ENCODE peak calls at places on chromosomes 12 and 14, in five cellular contexts. One of them, this sample, is unnamed.
A peak's percentile ranks its signal among the peaks of the same experiment; 100 is the strongest.

GRCh38 chr14:55074662-55075061 is 23.2 kb downstream of the MAPK1IP1L start:
- DNase-seq in body of pancreas: no peak
- DNase-seq in SK-N-SH: no peak
- DNase-seq in IMR-90: peak; percentile 60
- DNase-seq in left ventricle myocardium inferior: no peak
- DNase-seq in this sample: no peak

GRCh38 chr14:71497645-71498086 is 434.6 kb upstream of the RGS6 start:
- DNase-seq in body of pancreas: no peak
- DNase-seq in SK-N-SH: no peak
- DNase-seq in IMR-90: peak; percentile 82
- DNase-seq in left ventricle myocardium inferior: no peak
- DNase-seq in this sample: peak; percentile 46

GRCh38 chr14:75861161-75861621 is 120.6 kb downstream of the TGFB3 start:
- DNase-seq in body of pancreas: no peak
- DNase-seq in IMR-90: peak; percentile 87
- DNase-seq in SK-N-SH: no peak
- DNase-seq in left ventricle myocardium inferior: no peak
- DNase-seq in this sample: no peak

GRCh38 chr14:99728231-99728920 is 44.3 kb downstream of the CYP46A1 start:
- DNase-seq in left ventricle myocardium inferior: peak; percentile 7
- DNase-seq in body of pancreas: peak; percentile 4
- DNase-seq in SK-N-SH: no peak
- DNase-seq in IMR-90: no peak
- DNase-seq in this sample: no peak

GRCh38 chr12:13099910-13100609 is 3.4 kb downstream of the GSG1 start:
- DNase-seq in IMR-90: no peak
- DNase-seq in left ventricle myocardium inferior: no peak
- DNase-seq in body of pancreas: no peak
- DNase-seq in SK-N-SH: no peak
- DNase-seq in this sample: peak; percentile 93

GRCh38 chr12:50677858-50678257 is 86.0 kb upstream of the ATF1 start:
- DNase-seq in SK-N-SH: no peak
- DNase-seq in body of pancreas: no peak
- DNase-seq in left ventricle myocardium inferior: no peak
- DNase-seq in IMR-90: peak; percentile 57
- DNase-seq in this sample: no peak

GRCh38 chr14:94041551-94042346 is 15.6 kb downstream of the OTUB2 start:
- DNase-seq in left ventricle myocardium inferior: peak; percentile 64
- DNase-seq in IMR-90: peak; percentile 78
- DNase-seq in body of pancreas: no peak
- DNase-seq in SK-N-SH: no peak
- DNase-seq in this sample: no peak

GRCh38 chr14:100067971-100068959 is 3.0 kb downstream of the EVL start:
- DNase-seq in SK-N-SH: no peak
- DNase-seq in IMR-90: peak; percentile 50
- DNase-seq in body of pancreas: peak; percentile 11
- DNase-seq in left ventricle myocardium inferior: peak; percentile 20
- DNase-seq in this sample: peak; percentile 73

GRCh38 chr12:53172352-53172751 is 8.2 kb upstream of the ZNF740 start:
- DNase-seq in left ventricle myocardium inferior: no peak
- DNase-seq in body of pancreas: no peak
- DNase-seq in IMR-90: peak; percentile 81
- DNase-seq in SK-N-SH: no peak
- DNase-seq in this sample: no peak
- H3K27ac ChIP-seq in left ventricle myocardium inferior: no peak overlapping the region
- H3K27ac ChIP-seq in body of pancreas: no peak overlapping the region
- H3K27ac ChIP-seq in IMR-90: no peak overlapping the region
- H3K27ac ChIP-seq in SK-N-SH: no peak overlapping the region
- H3K27ac ChIP-seq in this sample: no peak overlapping the region

DNA sequence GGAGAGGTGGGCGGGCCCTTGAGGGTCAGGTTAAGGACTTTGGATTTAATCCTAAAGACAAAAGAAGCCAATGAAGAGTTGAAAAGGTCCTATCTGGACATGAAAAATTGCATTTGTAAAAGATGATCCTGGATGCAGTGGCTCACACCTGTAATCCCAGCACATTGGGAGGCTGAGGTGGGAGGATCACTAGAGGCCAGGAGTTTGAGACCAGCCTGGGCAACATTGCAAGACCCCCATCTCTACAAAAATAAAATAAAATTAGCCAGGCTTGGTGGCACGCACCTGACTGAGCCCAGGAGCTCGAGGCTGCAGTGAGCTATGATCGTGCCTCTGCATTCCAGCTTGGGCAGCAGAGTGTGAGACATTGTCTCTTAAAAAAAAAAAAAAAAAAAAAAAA is 2.4 kb upstream of the SLC41A2 start:
- DNase-seq in body of pancreas: no peak
- DNase-seq in IMR-90: no peak
- DNase-seq in left ventricle myocardium inferior: no peak
- DNase-seq in SK-N-SH: no peak
- DNase-seq in this sample: no peak
- H3K27me3 ChIP-seq in body of pancreas: no peaks in the 10 kb centered on the region
- H3K27me3 ChIP-seq in IMR-90: peaks cover 20% of the 10 kb centered on the region
- H3K27me3 ChIP-seq in left ventricle myocardium inferior: peaks cover 53% of the 10 kb centered on the region
- H3K27me3 ChIP-seq in SK-N-SH: no peaks in the 10 kb centered on the region
- H3K27me3 ChIP-seq in this sample: peaks cover 33% of the 10 kb centered on the region

DNA sequence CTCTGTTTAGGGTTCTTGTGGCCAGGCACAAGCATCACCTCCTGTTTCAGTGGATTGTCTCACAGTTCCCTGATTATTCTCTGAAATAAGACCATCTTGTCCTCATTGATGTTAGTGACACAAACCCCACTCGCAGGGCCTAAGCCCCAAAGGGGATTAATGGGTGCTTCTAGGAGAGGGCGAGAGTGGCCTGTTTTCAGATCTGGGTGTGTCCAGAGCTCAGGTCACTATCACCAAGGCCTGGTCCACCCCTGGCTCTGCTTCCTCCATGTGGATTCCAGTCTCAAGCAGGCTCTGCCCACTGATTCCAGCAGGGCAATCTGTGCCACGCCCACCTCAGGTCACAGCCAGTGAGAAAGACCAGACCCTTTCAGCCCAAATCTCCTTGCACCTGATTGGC is 361.9 kb downstream of the ADGRD1 start:
- DNase-seq in SK-N-SH: no peak
- DNase-seq in body of pancreas: no peak
- DNase-seq in IMR-90: no peak
- DNase-seq in left ventricle myocardium inferior: no peak
- DNase-seq in this sample: no peak
- H3K4me1 ChIP-seq in SK-N-SH: no peaks in the 10 kb centered on the region
- H3K4me1 ChIP-seq in body of pancreas: no peaks in the 10 kb centered on the region
- H3K4me1 ChIP-seq in IMR-90: no peaks in the 10 kb centered on the region
- H3K4me1 ChIP-seq in left ventricle myocardium inferior: no peaks in the 10 kb centered on the region
- H3K4me1 ChIP-seq in this sample: no peaks in the 10 kb centered on the region

GRCh38 chr12:120364487-120364886 is 4.5 kb downstream of the MSI1 start:
- DNase-seq in IMR-90: no peak
- DNase-seq in SK-N-SH: no peak
- DNase-seq in body of pancreas: no peak
- DNase-seq in left ventricle myocardium inferior: no peak
- DNase-seq in this sample: no peak

GRCh38 chr12:120365675-120366340 is 3.2 kb downstream of the MSI1 start:
- DNase-seq in body of pancreas: peak; percentile 81
- DNase-seq in IMR-90: no peak
- DNase-seq in SK-N-SH: no peak
- DNase-seq in left ventricle myocardium inferior: no peak
- DNase-seq in this sample: no peak

GRCh38 chr12:120361506-120362208 is 7.3 kb downstream of the MSI1 start:
- DNase-seq in body of pancreas: peak; percentile 58
- DNase-seq in IMR-90: peak; percentile 34
- DNase-seq in left ventricle myocardium inferior: peak; percentile 48
- DNase-seq in SK-N-SH: peak; percentile 98
- DNase-seq in this sample: no peak

GRCh38 chr12:120363274-120363855 is 5.6 kb downstream of the MSI1 start:
- DNase-seq in left ventricle myocardium inferior: no peak
- DNase-seq in IMR-90: no peak
- DNase-seq in body of pancreas: no peak
- DNase-seq in SK-N-SH: peak; percentile 56
- DNase-seq in this sample: no peak

GRCh38 chr12:120362516-120363273 is 6.3 kb downstream of the MSI1 start:
- DNase-seq in body of pancreas: no peak
- DNase-seq in SK-N-SH: no peak
- DNase-seq in IMR-90: no peak
- DNase-seq in left ventricle myocardium inferior: no peak
- DNase-seq in this sample: no peak
- H3K27ac ChIP-seq in body of pancreas: no peak overlapping the region
- H3K27ac ChIP-seq in SK-N-SH: no peak overlapping the region
- H3K27ac ChIP-seq in IMR-90: no peak overlapping the region
- H3K27ac ChIP-seq in left ventricle myocardium inferior: no peak overlapping the region
- H3K27ac ChIP-seq in this sample: no peak overlapping the region

DNA sequence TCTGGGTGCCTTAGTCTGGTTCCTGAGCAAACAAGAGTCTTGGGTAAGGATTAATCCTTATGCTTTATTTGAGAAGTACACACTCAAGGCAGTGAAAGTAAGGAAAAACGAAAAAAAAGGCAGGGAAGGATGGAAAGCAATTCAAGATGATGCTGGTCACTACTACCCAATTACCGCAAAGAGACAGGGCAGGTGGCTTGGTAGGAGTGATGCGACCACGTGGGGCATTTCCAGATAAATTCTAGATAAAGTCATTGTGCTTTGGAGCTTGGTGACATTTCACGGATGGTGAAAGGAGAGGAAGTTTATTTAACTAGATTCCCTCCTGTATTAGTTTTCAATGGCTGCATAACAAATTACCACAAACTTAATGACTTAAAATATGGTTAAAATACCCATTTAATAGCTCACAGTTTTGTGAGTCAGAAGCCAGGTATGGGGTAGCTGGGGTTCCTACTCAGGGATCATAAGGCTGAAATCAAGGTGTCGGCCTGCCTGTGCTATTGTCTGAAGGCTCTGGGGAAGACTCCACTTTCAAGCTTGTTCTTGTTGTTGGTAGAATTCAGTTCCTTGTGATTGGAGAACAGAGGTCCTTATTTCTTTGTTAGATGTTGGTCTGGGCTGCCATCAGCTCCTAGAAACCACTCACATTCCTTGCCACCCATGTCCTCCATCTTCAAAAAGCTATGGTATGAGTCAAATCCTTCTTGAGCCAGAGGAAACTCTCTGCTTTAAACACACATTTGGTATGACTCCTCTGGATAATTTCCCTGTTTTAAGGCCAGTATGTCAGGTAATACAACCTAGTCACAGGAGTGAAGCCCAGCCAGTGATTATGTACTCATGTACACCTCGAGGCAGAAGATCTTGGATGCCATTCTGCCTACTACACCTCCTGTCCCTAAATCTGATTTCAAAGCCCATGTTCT is 5.6 kb upstream of the HMGA2 start:
- DNase-seq in body of pancreas: no peak
- DNase-seq in SK-N-SH: no peak
- DNase-seq in IMR-90: peak; percentile 65
- DNase-seq in left ventricle myocardium inferior: no peak
- DNase-seq in this sample: peak; percentile 91
- H3K27me3 ChIP-seq in body of pancreas: no peaks in the 10 kb centered on the region
- H3K27me3 ChIP-seq in SK-N-SH: no peaks in the 10 kb centered on the region
- H3K27me3 ChIP-seq in IMR-90: no peaks in the 10 kb centered on the region
- H3K27me3 ChIP-seq in left ventricle myocardium inferior: peaks cover 77% of the 10 kb centered on the region
- H3K27me3 ChIP-seq in this sample: no peaks in the 10 kb centered on the region

This sample was measured in foreskin keratinocyte.